ENCODE peak calls at places on chromosomes 11 and 22, in eight cellular contexts. V, Q, O, F, U, G, P and E are unnamed samples.

GRCh38 chr11:33633251-33634003 is 67.2 kb downstream of the C11orf91 start:
- DNase-seq in F (peak; percentile 88), V (no peak), U (no peak), P (no peak), Q (no peak), O (no peak), G (no peak), E (no peak)

GRCh38 chr11:92104349-92104748 is 120.3 kb upstream of the FAT3 start:
- DNase-seq in U (no peak), O (no peak), F (no peak), V (no peak), G (peak; percentile 39), P (no peak), Q (no peak), E (peak; percentile 28)

GRCh38 chr11:116353517-116353916 is 419.3 kb downstream of the BUD13 start:
- DNase-seq in V (no peak), O (no peak), P (no peak), G (no peak), Q (no peak), U (no peak), F (peak; percentile 70), E (no peak)

GRCh38 chr11:46616551-46617450 is at the start of gene HARBI1:
- DNase-seq in U (peak; percentile 89), O (peak; percentile 89), P (peak; percentile 84), F (peak; percentile 84), G (peak; percentile 98), V (peak; percentile 77), Q (peak; percentile 91), E (peak; percentile 88)

GRCh38 chr11:27423125-27423524 is 49.5 kb downstream of the LGR4 start:
- DNase-seq in F (no peak), U (no peak), O (no peak), Q (peak; percentile 25), G (peak; percentile 79), P (no peak), V (no peak), E (no peak)

GRCh38 chr11:68256331-68256741 is 15.4 kb downstream of the C11orf24 start:
- DNase-seq in O (no peak), F (no peak), P (no peak), U (no peak), Q (peak; percentile 62), G (peak; percentile 49), V (no peak), E (peak; percentile 6)

GRCh38 chr22:36925388-36926290 is 12.2 kb downstream of the CSF2RB start:
- DNase-seq in Q (no peak), O (no peak), U (no peak), G (no peak), F (no peak), V (no peak), P (no peak), E (no peak)

GRCh38 chr11:65403607-65404121 is 17.2 kb downstream of the FRMD8 start:
- DNase-seq in U (no peak), V (no peak), P (no peak), G (no peak), Q (no peak), O (no peak), F (no peak), E (no peak)